ENCODE peak calls at places on chromosomes 3 and 15, in eight cellular contexts. E, P, C, N, Q, Y, K and S are unnamed samples.

GRCh38 chr15:33067456-33067855 is 127.1 kb downstream of the FMN1 start:
- DNase-seq in E (no peak), P (no peak), C (no peak), N (no peak), Q (no peak), Y (no peak), K (no peak), S (no peak)

GRCh38 chr3:69031635-69032034 is 18.2 kb upstream of the EOGT start:
- DNase-seq in E (no peak), P (no peak), C (no peak), N (no peak), Q (no peak), Y (no peak), K (no peak), S (no peak)

GRCh38 chr3:148309390-148310035 is 388.2 kb upstream of the AGTR1 start:
- DNase-seq in E (no peak), P (peak), C (peak), N (no peak), Q (peak), Y (no peak), K (peak), S (peak)

GRCh38 chr3:64634461-64634860 is 53.3 kb downstream of the ADAMTS9 start:
- DNase-seq in E (no peak), P (no peak), C (no peak), N (no peak), Q (no peak), Y (no peak), K (no peak), S (no peak)

GRCh38 chr3:151560750-151561149 is 99.9 kb upstream of the IGSF10 start:
- DNase-seq in E (no peak), P (no peak), C (no peak), N (no peak), Q (no peak), Y (no peak), K (no peak), S (no peak)

GRCh38 chr3:48226959-48227358 is 3.7 kb downstream of the CAMP start:
- DNase-seq in E (no peak), P (no peak), C (no peak), N (no peak), Q (no peak), Y (no peak), K (no peak), S (no peak)

GRCh38 chr3:11350374-11350773 is 78.2 kb downstream of the ATG7 start:
- DNase-seq in E (no peak), P (no peak), C (no peak), N (no peak), Q (no peak), Y (no peak), K (no peak), S (no peak)

GRCh38 chr3:128461731-128462130 is 5.0 kb downstream of the DNAJB8 start:
- DNase-seq in E (no peak), P (no peak), C (no peak), N (no peak), Q (no peak), Y (no peak), K (no peak), S (no peak)

GRCh38 chr3:148866261-148866660 is 1.2 kb downstream of the CPA3 start:
- DNase-seq in E (no peak), P (no peak), C (no peak), N (no peak), Q (no peak), Y (no peak), K (no peak), S (no peak)

GRCh38 chr3:171685116-171685895 is 125.0 kb downstream of the PLD1 start:
- DNase-seq in E (no peak), P (no peak), C (no peak), N (no peak), Q (no peak), Y (no peak), K (no peak), S (no peak)

GRCh38 chr3:122353215-122353614 is 28.2 kb downstream of the CSTA start:
- DNase-seq in E (no peak), P (no peak), C (no peak), N (no peak), Q (no peak), Y (no peak), K (no peak), S (no peak)

GRCh38 chr15:68343579-68344225 is 66.2 kb downstream of the FEM1B start:
- DNase-seq in E (no peak), P (no peak), C (peak), N (no peak), Q (no peak), Y (peak), K (no peak), S (no peak)

GRCh38 chr15:68224108-68224507 is 5.4 kb downstream of the CLN6 start:
- DNase-seq in E (no peak), P (no peak), C (no peak), N (no peak), Q (no peak), Y (no peak), K (no peak), S (no peak)

GRCh38 chr3:32428092-32429068 is 36.7 kb downstream of the CMTM7 start:
- DNase-seq in E (no peak), P (peak), C (no peak), N (no peak), Q (no peak), Y (no peak), K (no peak), S (no peak)

GRCh38 chr3:154324919-154325318 is 632 bp upstream of the DHX36 start:
- DNase-seq in E (no peak), P (no peak), C (no peak), N (no peak), Q (no peak), Y (no peak), K (no peak), S (no peak)

GRCh38 chr3:155070932-155071387 is 9.2 kb upstream of the MME start:
- DNase-seq in E (no peak), P (no peak), C (no peak), N (no peak), Q (no peak), Y (peak), K (no peak), S (no peak)

GRCh38 chr3:31103623-31104180 is 209.2 kb upstream of the GADL1 start:
- DNase-seq in E (no peak), P (no peak), C (no peak), N (no peak), Q (no peak), Y (no peak), K (no peak), S (no peak)

GRCh38 chr3:189393598-189393997 is 221.8 kb downstream of the TPRG1 start:
- DNase-seq in E (no peak), P (no peak), C (no peak), N (no peak), Q (peak), Y (no peak), K (peak), S (no peak)

GRCh38 chr3:51622868-51623267 is 48.2 kb upstream of the TEX264 start:
- DNase-seq in E (no peak), P (no peak), C (no peak), N (no peak), Q (peak), Y (no peak), K (no peak), S (no peak)

GRCh38 chr3:175316799-175317198 is 457.7 kb downstream of the NAALADL2 start:
- DNase-seq in E (no peak), P (no peak), C (no peak), N (no peak), Q (no peak), Y (no peak), K (no peak), S (no peak)

GRCh38 chr3:10023587-10024310 is 2.5 kb upstream of the FANCD2 start:
- DNase-seq in E (no peak), P (no peak), C (no peak), N (no peak), Q (no peak), Y (no peak), K (no peak), S (no peak)

GRCh38 chr3:43142472-43142871 is 36.6 kb upstream of the POMGNT2 start:
- DNase-seq in E (no peak), P (no peak), C (no peak), N (no peak), Q (no peak), Y (no peak), K (no peak), S (no peak)

GRCh38 chr3:50271314-50272072 is 2.5 kb downstream of the SEMA3B start:
- DNase-seq in E (no peak), P (peak), C (no peak), N (no peak), Q (no peak), Y (no peak), K (no peak), S (no peak)

GRCh38 chr3:18099611-18100010 is 325.5 kb downstream of the SATB1 start:
- DNase-seq in E (no peak), P (no peak), C (no peak), N (no peak), Q (no peak), Y (no peak), K (no peak), S (no peak)

GRCh38 chr3:41365973-41366372 is 166.7 kb downstream of the CTNNB1 start:
- DNase-seq in E (no peak), P (no peak), C (peak), N (no peak), Q (no peak), Y (no peak), K (no peak), S (no peak)

GRCh38 chr15:67030036-67030762 is 35.2 kb upstream of the SMAD3 start:
- DNase-seq in E (no peak), P (no peak), C (peak), N (no peak), Q (peak), Y (no peak), K (no peak), S (no peak)

GRCh38 chr3:81716870-81717509 is 44.5 kb downstream of the GBE1 start:
- DNase-seq in E (no peak), P (no peak), C (no peak), N (no peak), Q (peak), Y (peak), K (peak), S (no peak)

GRCh38 chr3:59862686-59863085 is 812.9 kb upstream of the CFAP20DC start:
- DNase-seq in E (no peak), P (no peak), C (no peak), N (no peak), Q (no peak), Y (no peak), K (no peak), S (no peak)

GRCh38 chr3:41267975-41268640 is 68.8 kb downstream of the CTNNB1 start:
- DNase-seq in E (no peak), P (no peak), C (no peak), N (no peak), Q (no peak), Y (no peak), K (no peak), S (no peak)

GRCh38 chr15:52261498-52262242 is 33.9 kb downstream of the MYO5C start:
- DNase-seq in E (peak), P (peak), C (peak), N (no peak), Q (peak), Y (peak), K (no peak), S (peak)

GRCh38 chr3:182490601-182491485 is 302.5 kb upstream of the ATP11B start:
- DNase-seq in E (no peak), P (peak), C (no peak), N (no peak), Q (peak), Y (no peak), K (no peak), S (peak)
- TF ChIP-seq CTCF in E (peak), P (no peak), C (peak), N (no peak), Q (peak), Y (no peak), K (no peak), S (peak)

DNA sequence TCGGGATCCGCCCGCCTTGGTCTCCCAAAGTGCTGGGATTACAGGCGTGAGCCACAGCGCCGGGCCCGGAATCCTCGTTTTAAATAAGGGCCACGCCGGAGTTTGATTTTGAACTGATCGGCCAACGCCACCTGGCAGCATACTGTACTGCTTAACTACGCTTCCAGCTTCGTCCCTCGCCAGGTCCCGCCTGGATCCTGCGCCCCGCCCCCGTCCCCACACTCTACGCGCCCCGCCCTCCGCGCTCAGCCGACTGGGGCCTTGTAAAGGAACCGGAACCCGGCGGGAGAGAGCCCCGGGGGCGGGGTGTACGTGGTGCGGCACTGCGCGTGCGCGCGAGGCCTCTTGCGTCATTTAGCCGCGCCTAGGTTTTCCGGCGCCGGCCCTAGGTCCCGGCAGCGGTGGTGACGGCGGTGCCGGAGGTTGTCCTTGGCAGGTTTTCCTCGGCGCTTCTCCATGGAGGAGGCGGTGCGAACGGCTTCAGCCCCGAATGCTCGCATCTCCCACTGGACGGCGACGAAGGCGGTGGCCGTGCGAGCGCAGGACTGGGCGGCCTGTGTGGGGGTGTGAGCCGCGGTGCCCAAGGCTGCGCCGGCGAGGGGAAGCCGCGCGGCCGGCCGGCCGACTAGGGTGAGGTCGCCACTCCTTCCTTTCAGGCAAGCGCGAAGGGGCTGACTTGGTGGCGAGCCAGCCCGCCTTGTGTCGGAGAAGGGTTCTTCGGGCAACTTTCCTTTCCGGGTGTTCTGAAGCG is at the start of gene NIPA2:
- DNase-seq in E (peak), P (peak), C (peak), N (peak), Q (peak), Y (peak), K (peak), S (peak)
- TF ChIP-seq CTCF in E (peak), P (no peak), C (no peak), N (no peak), Q (peak), Y (no peak), K (no peak), S (no peak)

GRCh38 chr15:82831894-82832600 is 22.6 kb downstream of the WHAMM start:
- DNase-seq in E (no peak), P (no peak), C (no peak), N (no peak), Q (no peak), Y (no peak), K (no peak), S (no peak)
- TF ChIP-seq CTCF in E (no peak), P (no peak), C (no peak), N (no peak), Q (no peak), Y (no peak), K (no peak), S (no peak)

GRCh38 chr15:79592126-79592525 is 160.0 kb downstream of the MINAR1 start:
- DNase-seq in E (no peak), P (no peak), C (no peak), N (no peak), Q (no peak), Y (no peak), K (no peak), S (no peak)

GRCh38 chr15:79595995-79596622 is 164.0 kb downstream of the MINAR1 start:
- DNase-seq in E (peak), P (peak), C (peak), N (no peak), Q (peak), Y (peak), K (peak), S (peak)

GRCh38 chr15:79598639-79599038 is 166.5 kb downstream of the MINAR1 start:
- DNase-seq in E (no peak), P (no peak), C (no peak), N (no peak), Q (peak), Y (no peak), K (no peak), S (no peak)

GRCh38 chr15:79595271-79595670 is 163.1 kb downstream of the MINAR1 start:
- DNase-seq in E (no peak), P (no peak), C (no peak), N (no peak), Q (no peak), Y (no peak), K (peak), S (no peak)

DNA sequence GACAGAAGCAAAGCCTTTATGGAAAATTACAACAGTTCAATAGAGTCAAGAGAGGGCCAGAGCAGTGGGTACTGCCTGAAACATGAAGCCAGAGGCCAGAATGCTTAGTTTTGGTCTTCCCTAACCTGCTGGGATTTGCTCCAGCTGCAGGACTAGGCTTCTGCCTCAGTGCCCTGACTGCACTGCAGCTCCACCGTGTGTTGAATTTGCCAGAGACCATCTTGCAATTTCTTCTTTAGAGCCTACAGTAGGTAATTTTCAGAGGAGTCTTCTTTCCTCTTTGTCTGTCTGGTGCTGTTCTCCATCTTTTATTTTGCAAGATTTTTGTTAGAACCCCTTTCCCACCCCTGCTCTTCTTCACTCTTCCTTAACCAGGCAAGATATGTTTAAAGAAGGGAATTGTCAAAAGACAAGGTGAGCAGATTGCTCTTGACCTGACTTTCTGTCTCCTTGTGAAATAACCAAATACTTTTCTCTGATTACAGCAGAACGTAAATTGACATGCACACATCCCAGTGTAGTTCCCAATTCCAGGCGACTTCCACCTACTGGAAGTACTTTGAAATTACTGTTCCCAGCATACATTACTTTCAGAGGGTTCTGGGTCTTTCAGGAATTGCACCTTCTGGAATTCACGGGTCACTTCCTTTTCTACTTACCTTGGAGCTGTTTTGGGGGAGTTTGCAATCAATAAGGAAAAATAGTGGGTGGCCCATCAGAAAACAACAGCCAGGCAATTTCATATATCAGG is 161.2 kb downstream of the MINAR1 start:
- DNase-seq in E (no peak), P (no peak), C (peak), N (no peak), Q (no peak), Y (no peak), K (peak), S (no peak)
- TF ChIP-seq CTCF in E (peak), P (no peak), C (peak), N (no peak), Q (no peak), Y (no peak), K (peak), S (peak)

GRCh38 chr15:39239562-39239961 is 341.3 kb upstream of the THBS1 start:
- DNase-seq in E (no peak), P (no peak), C (no peak), N (no peak), Q (no peak), Y (no peak), K (no peak), S (no peak)
- TF ChIP-seq CTCF in E (no peak), P (no peak), C (no peak), N (no peak), Q (no peak), Y (no peak), K (no peak), S (no peak)

GRCh38 chr3:184249412-184250166 is at the start of gene EEF1AKMT4:
- DNase-seq in E (peak), P (peak), C (peak), N (peak), Q (peak), Y (peak), K (peak), S (peak)
- TF ChIP-seq CTCF in E (peak), P (no peak), C (peak), N (peak), Q (peak), Y (peak), K (peak), S (no peak)

GRCh38 chr3:101999177-101999778 is 150.0 kb downstream of the NFKBIZ start:
- DNase-seq in E (no peak), P (no peak), C (no peak), N (no peak), Q (no peak), Y (no peak), K (no peak), S (no peak)

GRCh38 chr3:101996832-101997231 is 147.5 kb downstream of the NFKBIZ start:
- DNase-seq in E (no peak), P (no peak), C (no peak), N (no peak), Q (no peak), Y (no peak), K (no peak), S (no peak)

GRCh38 chr3:102000620-102001209 is 151.4 kb downstream of the NFKBIZ start:
- DNase-seq in E (no peak), P (no peak), C (no peak), N (no peak), Q (no peak), Y (no peak), K (no peak), S (no peak)

GRCh38 chr3:101995371-101996046 is 146.2 kb downstream of the NFKBIZ start:
- DNase-seq in E (no peak), P (no peak), C (no peak), N (no peak), Q (no peak), Y (no peak), K (no peak), S (no peak)

DNA sequence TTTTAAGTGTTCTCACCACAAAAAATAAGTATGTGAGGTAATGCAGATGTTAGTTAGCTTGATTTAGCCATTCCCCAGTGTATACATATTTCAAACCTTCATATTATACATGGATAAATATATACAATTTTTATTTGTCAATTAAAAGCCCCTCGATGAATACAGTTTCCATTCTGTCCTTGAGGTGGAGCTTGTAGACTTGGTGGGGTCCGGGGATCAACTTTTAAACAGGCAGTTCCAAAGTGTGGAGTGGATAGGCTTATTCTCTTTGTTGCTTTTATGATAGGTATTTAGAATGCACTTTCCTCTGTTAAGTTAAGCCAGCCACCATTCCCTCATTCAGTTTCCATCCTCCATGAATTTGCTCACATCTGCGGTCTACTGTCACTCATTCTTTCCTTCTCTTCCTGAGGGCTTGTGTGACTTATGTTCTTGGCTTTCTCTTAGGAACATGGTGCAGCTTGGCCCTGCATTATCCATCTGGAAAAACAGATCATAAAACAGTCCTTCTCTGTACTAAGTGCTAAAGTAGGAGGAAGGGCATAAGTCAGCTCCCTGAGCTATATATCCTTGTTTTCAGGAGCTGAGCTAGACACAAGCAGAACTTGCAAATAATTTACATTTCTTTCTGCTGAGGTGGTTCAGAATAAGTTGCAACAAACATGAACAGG is 149.1 kb downstream of the NFKBIZ start:
- DNase-seq in E (no peak), P (no peak), C (no peak), N (no peak), Q (no peak), Y (no peak), K (no peak), S (no peak)
- TF ChIP-seq CTCF in E (no peak), P (no peak), C (no peak), N (no peak), Q (no peak), Y (no peak), K (no peak), S (no peak)